ENCODE peak calls at places on chromosomes 3 and 15, in eight cellular contexts. Q is occipital lobe; F is GM12865; H is GM13976; E is RPMI8226; Y is stimulated activated CD4-positive, alpha-beta T cell treated with anti-CD3 and anti-CD28 coated beads, TNF-alpha, amount 100 ng/mL, for 4 hours; T is activated naive CD8-positive, alpha-beta T cell treated with anti-CD3 and anti-CD28 coated beads, Interleukin-2, amount 50 U/mL, for 24 hours; U is epithelial cell of prostate. P is an unnamed sample.
A peak's percentile ranks its signal among the peaks of the same experiment; 100 is the strongest.

GRCh38 chr3:145134738-145135137 is 1026.2 kb downstream of the PLOD2 start:
- DNase-seq in F (no peak), Q (no peak), Y (no peak), E (no peak), U (no peak), T (no peak), H (no peak), P (no peak)

GRCh38 chr3:197501879-197502620 is 53.7 kb downstream of the BDH1 start:
- DNase-seq in E (peak; percentile 95), T (peak; percentile 55), Q (no peak), H (peak; percentile 79), F (peak; percentile 89), Y (no peak), U (peak; percentile 75), P (no peak)

GRCh38 chr15:89129123-89129815 is 41.0 kb downstream of the ABHD2 start:
- DNase-seq in T (peak; percentile 70), Y (peak; percentile 31), E (peak; percentile 65), U (no peak), H (peak; percentile 57), Q (no peak), F (peak; percentile 62), P (no peak)

GRCh38 chr3:64802460-64802859 is 114.7 kb upstream of the ADAMTS9 start:
- DNase-seq in H (no peak), T (no peak), U (no peak), Q (no peak), Y (no peak), F (no peak), E (no peak), P (no peak)

GRCh38 chr3:43426388-43426787 is 140.0 kb downstream of the SNRK start:
- DNase-seq in Y (no peak), F (no peak), E (no peak), U (no peak), H (no peak), T (no peak), Q (no peak), P (no peak)

GRCh38 chr15:69784808-69785550 is 312.7 kb downstream of the TLE3 start:
- DNase-seq in T (no peak), Y (no peak), F (no peak), E (no peak), H (no peak), U (no peak), Q (no peak), P (no peak)

GRCh38 chr3:144893980-144894379 is 922.4 kb downstream of the DIPK2A start:
- DNase-seq in Q (no peak), U (no peak), F (no peak), E (no peak), T (no peak), H (no peak), Y (no peak), P (no peak)

GRCh38 chr15:88484781-88485246 is 17.3 kb downstream of the MRPS11 start:
- DNase-seq in Y (no peak), U (no peak), Q (no peak), E (no peak), T (no peak), H (peak; percentile 7), F (no peak), P (no peak)

GRCh38 chr15:60720493-60721231 is 241.7 kb upstream of the ICE2 start:
- DNase-seq in Y (peak; percentile 22), F (peak; percentile 83), U (no peak), T (peak; percentile 67), E (no peak), Q (no peak), H (peak; percentile 23), P (no peak)

GRCh38 chr3:29440321-29441019 is 159.6 kb downstream of the RBMS3 start:
- DNase-seq in F (no peak), U (no peak), Y (no peak), E (no peak), Q (no peak), H (no peak), T (no peak), P (no peak)

GRCh38 chr3:12508316-12508715 is 24.0 kb downstream of the TSEN2 start:
- DNase-seq in Q (no peak), T (no peak), F (no peak), H (no peak), U (peak; percentile 73), E (no peak), Y (no peak), P (peak; percentile 92)

GRCh38 chr3:8622873-8623725 is 21.5 kb downstream of the SSUH2 start:
- DNase-seq in U (no peak), Y (no peak), T (peak; percentile 49), F (peak; percentile 69), H (peak; percentile 85), Q (peak; percentile 31), E (peak; percentile 57), P (no peak)

GRCh38 chr3:71478568-71478967 is 105.0 kb downstream of the FOXP1 start:
- DNase-seq in F (no peak), T (peak; percentile 69), E (no peak), U (peak; percentile 10), H (no peak), Y (peak; percentile 59), Q (no peak), P (no peak)

GRCh38 chr3:96961576-96961975 is 147.2 kb downstream of the EPHA6 start:
- DNase-seq in U (no peak), H (no peak), E (no peak), Q (no peak), F (no peak), Y (no peak), T (no peak), P (no peak)

GRCh38 chr15:31501536-31502157 is 175.0 kb downstream of the KLF13 start:
- DNase-seq in U (no peak), Q (no peak), H (no peak), Y (no peak), F (no peak), E (no peak), T (no peak), P (no peak)

GRCh38 chr3:170690133-170690981 is 104.5 kb upstream of the SLC7A14 start:
- DNase-seq in Q (peak; percentile 43), H (peak; percentile 58), T (peak; percentile 63), U (no peak), F (peak; percentile 54), E (peak; percentile 75), Y (peak; percentile 1), P (no peak)

GRCh38 chr3:191521055-191521454 is 60.1 kb downstream of the PYDC2 start:
- DNase-seq in T (no peak), Q (no peak), F (no peak), Y (no peak), E (no peak), U (no peak), H (no peak), P (no peak)

GRCh38 chr3:179806177-179806576 is 153.3 kb downstream of the USP13 start:
- DNase-seq in T (no peak), F (no peak), Y (no peak), Q (no peak), E (no peak), H (no peak), U (peak; percentile 18), P (no peak)